ENCODE peak calls at places on chromosomes 6 and 20, in five cellular contexts. Y is WTC11, F is H54, J is neuronal stem cell, I is T-helper 1 cell. S is an unnamed sample.

GRCh38 chr6:30882764-30883475 is 1.4 kb upstream of the DDR1 start:
- DNase-seq in F (no peak), J (no peak), I (no peak), Y (peak), S (no peak)

GRCh38 chr6:156852858-156853216 is 75.7 kb downstream of the ARID1B start:
- DNase-seq in I (no peak), F (no peak), Y (no peak), J (no peak), S (no peak)

GRCh38 chr6:35611235-35611634 is 77.5 kb downstream of the FKBP5 start:
- DNase-seq in Y (no peak), F (no peak), I (no peak), J (no peak), S (no peak)

GRCh38 chr20:33689973-33690372 is 3.8 kb upstream of the E2F1 start:
- DNase-seq in Y (no peak), F (no peak), I (no peak), J (no peak), S (no peak)

GRCh38 chr6:104771258-104771832 is 88.4 kb downstream of the HACE1 start:
- DNase-seq in Y (no peak), I (no peak), J (peak), F (peak), S (no peak)

GRCh38 chr20:62426678-62427077 is 661 bp downstream of the RBBP8NL start:
- DNase-seq in I (no peak), J (no peak), F (no peak), Y (peak), S (no peak)

GRCh38 chr20:46894579-46894958 is at the start of gene EYA2:
- DNase-seq in I (no peak), Y (peak), F (no peak), J (peak), S (peak)

GRCh38 chr6:157428418-157429202 is 47.6 kb downstream of the ZDHHC14 start:
- DNase-seq in Y (no peak), J (no peak), I (no peak), F (no peak), S (no peak)

GRCh38 chr6:162442675-162443074 is 284.9 kb downstream of the PRKN start:
- DNase-seq in Y (peak), F (no peak), J (peak), I (no peak), S (peak)

S was measured in neural crest cell.